ENCODE peak calls at places on chromosomes 11 and 22, in eight cellular contexts. Y is fibroblast of lung, N is AG09319, H is AG04449, Q is fibroblast of the aortic adventitia, X is GM13976, V is tibial nerve, I is right atrium auricular region. B is an unnamed sample.

GRCh38 chr22:18075101-18075730 is 2.6 kb upstream of the PEX26 start:
- DNase-seq in Y (no peak), N (no peak), H (no peak), Q (no peak), X (no peak), V (no peak), I (no peak), B (no peak)

GRCh38 chr22:42389137-42389536 is 43.1 kb downstream of the NFAM1 start:
- DNase-seq in Y (no peak), N (no peak), H (no peak), Q (no peak), X (no peak), V (no peak), I (no peak), B (no peak)

GRCh38 chr11:129639300-129639699 is 176.3 kb upstream of the TMEM45B start:
- DNase-seq in Y (peak; percentile 100), N (peak; percentile 54), H (peak; percentile 87), Q (peak; percentile 92), X (no peak), V (no peak), I (no peak), B (no peak)

GRCh38 chr11:61955031-61955415 is 4.9 kb downstream of the BEST1 start:
- DNase-seq in Y (peak; percentile 53), N (peak; percentile 66), H (no peak), Q (peak; percentile 86), X (peak; percentile 52), V (no peak), I (peak; percentile 83), B (peak; percentile 83)

GRCh38 chr11:2482199-2482598 is 37.4 kb downstream of the KCNQ1 start:
- DNase-seq in Y (no peak), N (no peak), H (no peak), Q (no peak), X (no peak), V (no peak), I (no peak), B (no peak)

GRCh38 chr11:114308689-114309089 is 12.5 kb downstream of the NNMT start:
- DNase-seq in Y (peak; percentile 66), N (peak; percentile 68), H (no peak), Q (peak; percentile 90), X (no peak), V (no peak), I (peak; percentile 76), B (no peak)

GRCh38 chr11:69879734-69880005 is 60.5 kb upstream of the FGF3 start:
- DNase-seq in Y (no peak), N (no peak), H (no peak), Q (no peak), X (no peak), V (no peak), I (no peak), B (no peak)

GRCh38 chr11:65316979-65317786 is 2.5 kb downstream of the CDC42EP2 start:
- DNase-seq in Y (peak; percentile 74), N (peak; percentile 85), H (no peak), Q (peak; percentile 97), X (no peak), V (peak; percentile 56), I (peak; percentile 81), B (no peak)

GRCh38 chr11:125315088-125315740 is 150.7 kb downstream of the PKNOX2 start:
- DNase-seq in Y (peak; percentile 44), N (no peak), H (no peak), Q (peak; percentile 65), X (no peak), V (peak; percentile 29), I (no peak), B (peak; percentile 91)

GRCh38 chr11:117022526-117022925 is 75.7 kb downstream of the SIK3 start:
- DNase-seq in Y (no peak), N (no peak), H (no peak), Q (no peak), X (no peak), V (no peak), I (no peak), B (no peak)

GRCh38 chr11:64343740-64344133 is 3.7 kb downstream of the CCDC88B start:
- DNase-seq in Y (no peak), N (no peak), H (no peak), Q (no peak), X (no peak), V (no peak), I (no peak), B (no peak)

GRCh38 chr11:134515081-134515960 is 103.3 kb upstream of the B3GAT1 start:
- DNase-seq in Y (no peak), N (no peak), H (no peak), Q (no peak), X (no peak), V (no peak), I (no peak), B (no peak)

GRCh38 chr11:108009497-108010360 is 1.0 kb downstream of the CUL5 start:
- DNase-seq in Y (peak; percentile 12), N (no peak), H (no peak), Q (peak; percentile 23), X (no peak), V (no peak), I (no peak), B (no peak)

GRCh38 chr11:106399624-106400023 is 322.2 kb downstream of the AASDHPPT start:
- DNase-seq in Y (no peak), N (no peak), H (no peak), Q (no peak), X (no peak), V (no peak), I (no peak), B (no peak)

GRCh38 chr11:79414644-79415317 is 26.0 kb downstream of the TENM4 start:
- DNase-seq in Y (peak; percentile 90), N (peak; percentile 28), H (no peak), Q (peak; percentile 90), X (no peak), V (no peak), I (no peak), B (no peak)

GRCh38 chr11:119828011-119828410 is 99.0 kb upstream of the NECTIN1 start:
- DNase-seq in Y (no peak), N (no peak), H (no peak), Q (no peak), X (no peak), V (no peak), I (no peak), B (no peak)

GRCh38 chr11:112012877-112013276 is 12.3 kb upstream of the DLAT start:
- DNase-seq in Y (peak; percentile 62), N (no peak), H (no peak), Q (peak; percentile 48), X (no peak), V (no peak), I (no peak), B (no peak)

GRCh38 chr11:1256257-1257045 is 33.6 kb downstream of the MUC5B start:
- DNase-seq in Y (no peak), N (no peak), H (no peak), Q (no peak), X (no peak), V (no peak), I (no peak), B (no peak)

GRCh38 chr11:71342116-71342515 is 89.7 kb upstream of the SHANK2 start:
- DNase-seq in Y (peak; percentile 6), N (no peak), H (no peak), Q (peak; percentile 9), X (no peak), V (no peak), I (no peak), B (no peak)

DNA sequence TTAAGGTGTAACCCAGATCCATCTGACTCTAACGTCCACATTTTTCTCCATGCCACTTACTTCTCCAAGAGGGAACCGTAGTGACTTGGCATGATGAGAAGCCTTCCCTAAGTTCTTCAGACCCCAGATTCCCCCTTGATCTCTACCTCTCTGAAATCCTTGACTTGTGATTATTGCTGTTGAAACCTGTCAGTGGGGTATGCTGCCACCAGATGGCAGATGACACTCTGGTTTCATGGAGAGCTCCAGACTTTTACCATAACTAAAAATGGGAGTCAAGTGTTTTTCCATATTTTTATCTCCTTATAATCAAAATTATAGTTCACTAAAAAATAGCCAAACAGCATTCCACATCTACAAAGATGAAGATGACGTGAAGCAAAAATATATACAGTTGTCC is 504.2 kb downstream of the SOX6 start:
- DNase-seq in Y (no peak), N (no peak), H (no peak), Q (peak; percentile 17), X (no peak), V (no peak), I (no peak), B (no peak)
- TF ChIP-seq CTCF in Y (peak; percentile 51), N (peak; percentile 10), H (peak; percentile 16), Q (peak; percentile 42), X (peak; percentile 13), V (no peak), I (peak; percentile 21), B (peak; percentile 49)

GRCh38 chr22:23521442-23522113 is 58.5 kb downstream of the IGLL1 start:
- DNase-seq in Y (peak; percentile 84), N (peak; percentile 61), H (peak; percentile 10), Q (peak; percentile 74), X (peak; percentile 92), V (peak; percentile 88), I (peak; percentile 91), B (peak; percentile 98)
- TF ChIP-seq CTCF in Y (no peak), N (no peak), H (peak; percentile 3), Q (no peak), X (no peak), V (peak; percentile 7), I (no peak), B (peak; percentile 12)

GRCh38 chr11:122578168-122578825 is 77.2 kb upstream of the UBASH3B start:
- DNase-seq in Y (peak; percentile 35), N (no peak), H (no peak), Q (no peak), X (no peak), V (no peak), I (no peak), B (no peak)
- TF ChIP-seq CTCF in Y (no peak), N (peak; percentile 14), H (no peak), Q (peak; percentile 18), X (no peak), V (no peak), I (no peak), B (no peak)

GRCh38 chr22:27801616-27802388 is at the start of gene MN1:
- DNase-seq in Y (peak; percentile 66), N (no peak), H (no peak), Q (peak; percentile 63), X (peak; percentile 72), V (no peak), I (no peak), B (no peak)

GRCh38 chr22:27800250-27801131 is 1.1 kb downstream of the MN1 start:
- DNase-seq in Y (peak; percentile 70), N (no peak), H (no peak), Q (peak; percentile 27), X (no peak), V (no peak), I (no peak), B (no peak)

GRCh38 chr22:27799334-27800249 is 2.0 kb downstream of the MN1 start:
- DNase-seq in Y (peak; percentile 37), N (no peak), H (no peak), Q (peak; percentile 47), X (no peak), V (no peak), I (no peak), B (no peak)

GRCh38 chr22:27802389-27803079 is 978 bp upstream of the MN1 start:
- DNase-seq in Y (no peak), N (no peak), H (no peak), Q (peak; percentile 27), X (no peak), V (no peak), I (no peak), B (no peak)

DNA sequence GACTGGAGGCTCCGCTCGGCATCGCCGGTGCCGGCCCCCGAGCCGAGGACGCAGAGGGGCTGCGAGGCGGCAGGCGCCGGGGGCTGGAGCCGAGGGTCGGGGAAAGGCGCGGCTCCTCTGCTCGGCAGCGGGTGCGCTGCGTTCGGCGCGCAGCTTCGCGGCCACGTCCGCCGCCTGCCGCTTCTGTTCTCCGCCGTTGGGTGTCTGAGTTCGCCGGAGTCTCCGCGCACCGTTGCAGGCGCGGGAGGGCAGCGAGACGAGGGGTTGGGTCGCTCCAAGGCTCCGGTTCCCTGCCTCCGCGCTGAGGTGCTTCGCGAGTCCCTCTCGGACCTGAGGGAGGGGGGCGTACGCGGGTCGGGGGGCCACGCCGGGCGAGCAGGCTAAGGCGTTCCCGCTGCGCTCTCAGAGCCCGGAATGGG is 350 bp downstream of the MN1 start:
- DNase-seq in Y (peak; percentile 66), N (no peak), H (no peak), Q (no peak), X (peak; percentile 62), V (no peak), I (no peak), B (no peak)
- TF ChIP-seq CTCF in Y (no peak), N (no peak), H (no peak), Q (no peak), X (no peak), V (no peak), I (no peak), B (no peak)